ENCODE peak calls at places on chromosomes 3 and 15, in nine cellular contexts. B is cardiac muscle cell, D is breast epithelium, A is mammary epithelial cell, N is astrocyte, R is upper lobe of left lung, P is ovary, W is IMR-90, E is upper lobe of right lung. O is an unnamed sample.

GRCh38 chr15:92049290-92050008 is 195.9 kb downstream of the SLCO3A1 start:
- DNase-seq in P (no peak), A (no peak), E (no peak), N (no peak), W (no peak), B (peak; percentile 18), R (no peak), D (no peak), O (no peak)

GRCh38 chr15:38354321-38354929 is 99.5 kb upstream of the FAM98B start:
- DNase-seq in E (no peak), R (peak; percentile 51), B (peak; percentile 82), P (peak; percentile 66), D (peak; percentile 52), W (peak; percentile 75), A (peak; percentile 34), N (peak; percentile 37), O (peak; percentile 56)

GRCh38 chr3:196144383-196145105 is 62.7 kb upstream of the TFRC start:
- DNase-seq in W (peak; percentile 88), R (no peak), B (peak; percentile 65), N (peak; percentile 78), D (no peak), A (peak; percentile 64), E (no peak), P (no peak), O (peak; percentile 44)

GRCh38 chr3:11477286-11477935 is 166.3 kb downstream of the VGLL4 start:
- DNase-seq in E (no peak), D (no peak), N (peak; percentile 98), B (peak; percentile 88), R (no peak), A (peak; percentile 54), P (peak; percentile 45), W (peak; percentile 96), O (no peak)

GRCh38 chr15:74793135-74794028 is 11.5 kb downstream of the CSK start:
- DNase-seq in E (peak; percentile 73), B (peak; percentile 30), W (no peak), P (no peak), N (no peak), D (no peak), A (no peak), R (peak; percentile 35), O (peak; percentile 78)

GRCh38 chr3:74590620-74591262 is 23.7 kb downstream of the CNTN3 start:
- DNase-seq in A (no peak), P (no peak), E (no peak), B (no peak), W (no peak), D (no peak), N (no peak), R (no peak), O (no peak)

GRCh38 chr15:91940466-91941381 is 87.2 kb downstream of the SLCO3A1 start:
- DNase-seq in D (no peak), E (peak; percentile 79), R (peak; percentile 61), N (no peak), B (no peak), P (no peak), W (no peak), A (peak; percentile 73), O (no peak)

GRCh38 chr3:126540342-126540849 is 16.4 kb downstream of the CHST13 start:
- DNase-seq in E (peak; percentile 59), W (peak; percentile 93), B (peak; percentile 87), N (peak; percentile 87), D (no peak), R (peak; percentile 47), A (peak; percentile 82), P (no peak), O (no peak)

GRCh38 chr15:42084465-42085235 is 9.7 kb downstream of the PLA2G4D start:
- DNase-seq in W (peak; percentile 37), B (peak; percentile 65), A (peak; percentile 94), E (peak; percentile 89), R (peak; percentile 85), P (peak; percentile 59), N (no peak), D (peak; percentile 35), O (peak; percentile 24)

GRCh38 chr3:114221165-114221880 is 16.1 kb downstream of the ZNF80 start:
- DNase-seq in R (no peak), P (no peak), N (peak; percentile 56), B (peak; percentile 95), D (no peak), E (no peak), A (no peak), W (no peak), O (peak; percentile 93)

GRCh38 chr3:132657869-132658747 is 1.5 kb downstream of the ACAD11 start:
- DNase-seq in P (no peak), A (no peak), R (no peak), E (no peak), W (no peak), D (no peak), N (no peak), B (no peak), O (no peak)

GRCh38 chr3:188126271-188126670 is 27.7 kb upstream of the LPP start:
- DNase-seq in D (no peak), N (peak; percentile 84), E (no peak), P (no peak), B (no peak), R (no peak), A (no peak), W (peak; percentile 80), O (no peak)

GRCh38 chr3:71210257-71211002 is 373.1 kb downstream of the FOXP1 start:
- DNase-seq in N (peak; percentile 47), E (no peak), W (peak; percentile 76), D (peak; percentile 24), P (peak; percentile 78), R (peak; percentile 78), B (peak; percentile 87), A (peak; percentile 29), O (no peak)

GRCh38 chr3:129503387-129504010 is 24.9 kb upstream of the RHO start:
- DNase-seq in D (no peak), W (peak; percentile 57), N (no peak), B (no peak), P (no peak), R (no peak), E (no peak), A (no peak), O (no peak)

GRCh38 chr3:111725706-111726105 is 130.6 kb upstream of the ZBED2 start:
- DNase-seq in W (no peak), R (no peak), E (no peak), D (no peak), B (peak; percentile 71), A (no peak), P (no peak), N (peak; percentile 75), O (no peak)

GRCh38 chr3:149245738-149246451 is 24.3 kb upstream of the CP start:
- DNase-seq in E (no peak), R (no peak), W (peak; percentile 54), P (no peak), D (no peak), B (peak; percentile 42), A (peak; percentile 75), N (peak; percentile 58), O (no peak)

GRCh38 chr15:66766282-66767228 is 64.5 kb downstream of the SMAD6 start:
- DNase-seq in P (no peak), A (peak; percentile 56), N (peak; percentile 72), W (peak; percentile 84), R (no peak), D (no peak), E (peak; percentile 4), B (peak; percentile 31), O (no peak)
- H3K4me1 ChIP-seq in P (peaks cover 32% of the 10 kb centered on the region), A (peaks cover 44% of the 10 kb centered on the region), N (peaks cover 35% of the 10 kb centered on the region), W (peaks cover 61% of the 10 kb centered on the region), R (peaks cover 95% of the 10 kb centered on the region), D (peaks cover 34% of the 10 kb centered on the region), E (peaks cover 71% of the 10 kb centered on the region), B (peaks cover 75% of the 10 kb centered on the region), O (no peaks in the 10 kb centered on the region)

GRCh38 chr3:160618878-160619277 is 53.5 kb upstream of the KPNA4 start:
- DNase-seq in W (peak; percentile 13), P (no peak), R (no peak), E (no peak), N (no peak), A (no peak), B (no peak), D (no peak), O (no peak)
- H3K4me3 ChIP-seq in W (no peak overlapping the region), P (no peak overlapping the region), R (no peak overlapping the region), E (no peak overlapping the region), N (no peak overlapping the region), A (no peak overlapping the region), B (no peak overlapping the region), D (no peak overlapping the region), O (no peak overlapping the region)

GRCh38 chr15:95296626-95297025 is 1033.9 kb upstream of the NR2F2 start:
- DNase-seq in R (no peak), D (no peak), N (no peak), B (no peak), W (no peak), A (no peak), P (no peak), E (no peak), O (no peak)
- H3K27ac ChIP-seq in R (no peak overlapping the region), D (no peak overlapping the region), N (no peak overlapping the region), B (no peak overlapping the region), W (no peak overlapping the region), A (no peak overlapping the region), P (no peak overlapping the region), E (no peak overlapping the region), O (no peak overlapping the region)

DNA sequence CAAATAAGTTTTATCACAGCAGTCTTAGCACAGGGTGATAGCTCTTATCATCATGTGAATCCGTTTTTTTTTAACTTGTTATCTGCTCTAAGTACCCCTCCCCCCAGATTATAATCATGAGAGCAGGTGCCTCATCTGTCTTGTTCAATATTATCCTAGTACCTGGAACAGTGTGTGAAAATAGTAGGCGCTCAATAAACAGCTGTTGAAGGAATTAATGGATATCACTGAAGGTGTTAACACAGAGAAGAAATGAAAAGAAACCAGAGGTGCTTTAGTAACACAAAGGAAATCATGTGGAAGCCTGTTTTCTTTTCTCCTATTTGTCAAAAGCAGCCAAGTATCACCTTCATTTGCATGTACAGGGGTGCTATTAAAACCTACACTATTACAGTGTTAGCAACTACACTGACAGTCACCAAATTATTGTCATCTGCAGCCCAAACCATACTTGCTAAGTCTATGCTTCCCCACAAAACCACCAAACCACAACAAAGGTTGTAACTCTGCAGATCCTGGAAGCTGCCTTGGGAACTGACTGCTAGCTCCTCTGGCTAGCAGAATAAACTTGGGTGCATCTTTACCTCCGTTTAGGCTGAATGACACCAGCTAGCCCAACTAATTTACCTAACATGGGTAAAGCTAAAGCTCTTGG is 2.9 kb downstream of the XPC start:
- DNase-seq in W (peak; percentile 25), A (peak; percentile 25), B (peak; percentile 7), D (no peak), R (no peak), P (no peak), E (no peak), N (peak; percentile 60), O (peak; percentile 79)
- H3K4me1 ChIP-seq in W (peaks cover 7% of the 10 kb centered on the region), A (peaks cover 32% of the 10 kb centered on the region), B (peaks cover 10% of the 10 kb centered on the region), D (no peaks in the 10 kb centered on the region), R (peaks cover 43% of the 10 kb centered on the region), P (peaks cover 11% of the 10 kb centered on the region), E (peaks cover 30% of the 10 kb centered on the region), N (peaks cover 35% of the 10 kb centered on the region), O (peaks cover 47% of the 10 kb centered on the region)

GRCh38 chr15:81299630-81300273 is 24.2 kb downstream of the STARD5 start:
- DNase-seq in A (no peak), B (no peak), P (no peak), E (no peak), D (no peak), W (no peak), R (no peak), N (no peak), O (no peak)
- H3K4me3 ChIP-seq in A (no peak overlapping the region), B (no peak overlapping the region), P (no peak overlapping the region), E (peak overlapping the region; percentile 49), D (peak overlapping the region; percentile 18), W (no peak overlapping the region), R (peak overlapping the region; percentile 42), N (no peak overlapping the region), O (peak overlapping the region; percentile 97)

GRCh38 chr3:191253089-191253799 is 54.2 kb downstream of the OSTN start:
- DNase-seq in B (no peak), E (no peak), N (no peak), A (no peak), W (no peak), R (no peak), P (no peak), D (no peak), O (no peak)
- H3K27ac ChIP-seq in B (no peak overlapping the region), E (no peak overlapping the region), N (no peak overlapping the region), A (no peak overlapping the region), W (no peak overlapping the region), R (no peak overlapping the region), P (no peak overlapping the region), D (no peak overlapping the region), O (no peak overlapping the region)